ENCODE peak calls at places on chromosomes 3 and 15, in four cellular contexts. K is SK-MEL-5, A is HEK293T, P is nucleus accumbens. T is an unnamed sample.

GRCh38 chr3:138479355-138479964 is 45.0 kb downstream of the ESYT3 start:
- DNase-seq in P (no peak), A (peak; percentile 66), K (peak; percentile 79), T (no peak)

GRCh38 chr15:72912121-72912520 is 128.6 kb upstream of the ADPGK start:
- DNase-seq in A (no peak), P (no peak), K (no peak), T (no peak)

GRCh38 chr15:31341501-31342195 is 15.0 kb downstream of the KLF13 start:
- DNase-seq in A (no peak), P (no peak), K (no peak), T (no peak)

GRCh38 chr3:13273604-13274105 is 146.5 kb downstream of the NUP210 start:
- DNase-seq in K (no peak), P (no peak), A (no peak), T (no peak)

GRCh38 chr3:18246336-18247060 is 178.6 kb downstream of the SATB1 start:
- DNase-seq in P (no peak), K (no peak), A (no peak), T (no peak)

GRCh38 chr15:57865294-57865693 is 158.8 kb downstream of the POLR2M start:
- DNase-seq in A (peak; percentile 9), K (peak; percentile 20), P (no peak), T (no peak)

GRCh38 chr15:89768071-89768500 is 8.0 kb upstream of the MESP2 start:
- DNase-seq in P (no peak), A (no peak), K (peak; percentile 27), T (no peak)

GRCh38 chr3:11529281-11529680 is 114.4 kb downstream of the VGLL4 start:
- DNase-seq in A (no peak), P (no peak), K (no peak), T (no peak)

GRCh38 chr3:160448845-160449659 is 534 bp downstream of the TRIM59 start:
- DNase-seq in K (no peak), A (no peak), P (peak; percentile 81), T (peak; percentile 43)

GRCh38 chr3:107846282-107846852 is 244.5 kb downstream of the CD47 start:
- DNase-seq in K (peak; percentile 88), P (peak; percentile 51), A (peak; percentile 77), T (peak; percentile 63)

GRCh38 chr3:189710620-189711388 is 79.6 kb downstream of the TP63 start:
- DNase-seq in K (no peak), A (no peak), P (no peak), T (no peak)

GRCh38 chr15:78225783-78226541 is 8.4 kb downstream of the ACSBG1 start:
- DNase-seq in K (no peak), P (no peak), A (no peak), T (no peak)

GRCh38 chr15:80556694-80557367 is 138.3 kb upstream of the ABHD17C start:
- DNase-seq in K (no peak), A (no peak), P (no peak), T (no peak)

GRCh38 chr3:58609990-58610389 is 32.8 kb upstream of the FAM107A start:
- DNase-seq in P (no peak), A (no peak), K (no peak), T (no peak)

GRCh38 chr15:69143756-69144436 is 16.5 kb upstream of the GLCE start:
- DNase-seq in P (no peak), K (no peak), A (peak; percentile 26), T (no peak)

GRCh38 chr3:51799879-51800757 is 21.1 kb upstream of the IQCF6 start:
- DNase-seq in A (peak; percentile 54), K (peak; percentile 76), P (no peak), T (no peak)

T was measured in head of caudate nucleus.